ENCODE peak calls at places on chromosomes 7 and 10, in eight cellular contexts. One of them, this sample, is unnamed.

GRCh38 chr7:27933691-27934565 is 194.0 kb downstream of the TAX1BP1 start:
- DNase-seq in HFF-Myc: peak
- DNase-seq in GM13976: no peak
- DNase-seq in CD4-positive, alpha-beta T cell: no peak
- DNase-seq in breast epithelium: no peak
- DNase-seq in left ventricle myocardium inferior: no peak
- DNase-seq in foreskin fibroblast: peak
- DNase-seq in B cell: no peak
- DNase-seq in this sample: no peak

GRCh38 chr10:28540145-28540544 is 7.2 kb downstream of the WAC start:
- DNase-seq in HFF-Myc: no peak
- DNase-seq in GM13976: no peak
- DNase-seq in CD4-positive, alpha-beta T cell: no peak
- DNase-seq in breast epithelium: no peak
- DNase-seq in left ventricle myocardium inferior: no peak
- DNase-seq in foreskin fibroblast: no peak
- DNase-seq in B cell: no peak
- DNase-seq in this sample: no peak

GRCh38 chr7:75937958-75938786 is 23.2 kb downstream of the POR start:
- DNase-seq in HFF-Myc: peak
- DNase-seq in GM13976: no peak
- DNase-seq in CD4-positive, alpha-beta T cell: no peak
- DNase-seq in breast epithelium: peak
- DNase-seq in left ventricle myocardium inferior: peak
- DNase-seq in foreskin fibroblast: peak
- DNase-seq in B cell: no peak
- DNase-seq in this sample: no peak

GRCh38 chr10:122044045-122044661 is 55.2 kb downstream of the TACC2 start:
- DNase-seq in HFF-Myc: no peak
- DNase-seq in GM13976: no peak
- DNase-seq in CD4-positive, alpha-beta T cell: no peak
- DNase-seq in breast epithelium: no peak
- DNase-seq in left ventricle myocardium inferior: no peak
- DNase-seq in foreskin fibroblast: peak
- DNase-seq in B cell: no peak
- DNase-seq in this sample: no peak

GRCh38 chr7:1032536-1033181 is 11.7 kb upstream of the GPR146 start:
- DNase-seq in HFF-Myc: no peak
- DNase-seq in GM13976: no peak
- DNase-seq in CD4-positive, alpha-beta T cell: no peak
- DNase-seq in breast epithelium: no peak
- DNase-seq in left ventricle myocardium inferior: no peak
- DNase-seq in foreskin fibroblast: no peak
- DNase-seq in B cell: no peak
- DNase-seq in this sample: no peak

GRCh38 chr7:356691-357462 is 66.9 kb downstream of the FOXL3 start:
- DNase-seq in HFF-Myc: no peak
- DNase-seq in GM13976: no peak
- DNase-seq in CD4-positive, alpha-beta T cell: no peak
- DNase-seq in breast epithelium: no peak
- DNase-seq in left ventricle myocardium inferior: no peak
- DNase-seq in foreskin fibroblast: no peak
- DNase-seq in B cell: no peak
- DNase-seq in this sample: no peak

GRCh38 chr10:49649294-49649693 is 30.2 kb upstream of the C10orf53 start:
- DNase-seq in HFF-Myc: no peak
- DNase-seq in GM13976: no peak
- DNase-seq in CD4-positive, alpha-beta T cell: no peak
- DNase-seq in breast epithelium: no peak
- DNase-seq in left ventricle myocardium inferior: no peak
- DNase-seq in foreskin fibroblast: peak
- DNase-seq in B cell: no peak
- DNase-seq in this sample: no peak

GRCh38 chr10:91190876-91191580 is 29.4 kb upstream of the PCGF5 start:
- DNase-seq in HFF-Myc: no peak
- DNase-seq in GM13976: no peak
- DNase-seq in CD4-positive, alpha-beta T cell: no peak
- DNase-seq in breast epithelium: no peak
- DNase-seq in left ventricle myocardium inferior: no peak
- DNase-seq in foreskin fibroblast: peak
- DNase-seq in B cell: no peak
- DNase-seq in this sample: no peak

GRCh38 chr7:32158751-32159360 is 88.6 kb upstream of the PDE1C start:
- DNase-seq in HFF-Myc: no peak
- DNase-seq in GM13976: no peak
- DNase-seq in CD4-positive, alpha-beta T cell: no peak
- DNase-seq in breast epithelium: no peak
- DNase-seq in left ventricle myocardium inferior: no peak
- DNase-seq in foreskin fibroblast: peak
- DNase-seq in B cell: no peak
- DNase-seq in this sample: no peak

GRCh38 chr7:2720024-2720423 is 32.0 kb downstream of the AMZ1 start:
- DNase-seq in HFF-Myc: no peak
- DNase-seq in GM13976: no peak
- DNase-seq in CD4-positive, alpha-beta T cell: no peak
- DNase-seq in breast epithelium: no peak
- DNase-seq in left ventricle myocardium inferior: no peak
- DNase-seq in foreskin fibroblast: no peak
- DNase-seq in B cell: no peak
- DNase-seq in this sample: no peak

GRCh38 chr7:4665661-4666060 is 16.4 kb upstream of the FOXK1 start:
- DNase-seq in HFF-Myc: no peak
- DNase-seq in GM13976: no peak
- DNase-seq in CD4-positive, alpha-beta T cell: no peak
- DNase-seq in breast epithelium: no peak
- DNase-seq in left ventricle myocardium inferior: no peak
- DNase-seq in foreskin fibroblast: peak
- DNase-seq in B cell: no peak
- DNase-seq in this sample: no peak

GRCh38 chr10:73159038-73159648 is 8.7 kb downstream of the ECD start:
- DNase-seq in HFF-Myc: no peak
- DNase-seq in GM13976: peak
- DNase-seq in CD4-positive, alpha-beta T cell: peak
- DNase-seq in breast epithelium: no peak
- DNase-seq in left ventricle myocardium inferior: no peak
- DNase-seq in foreskin fibroblast: peak
- DNase-seq in B cell: peak
- DNase-seq in this sample: no peak

GRCh38 chr10:27513451-27514191 is 9.5 kb downstream of the RAB18 start:
- DNase-seq in HFF-Myc: peak
- DNase-seq in GM13976: no peak
- DNase-seq in CD4-positive, alpha-beta T cell: no peak
- DNase-seq in breast epithelium: no peak
- DNase-seq in left ventricle myocardium inferior: no peak
- DNase-seq in foreskin fibroblast: peak
- DNase-seq in B cell: no peak
- DNase-seq in this sample: no peak

GRCh38 chr10:67241435-67241834 is 315.6 kb downstream of the LRRTM3 start:
- DNase-seq in HFF-Myc: no peak
- DNase-seq in GM13976: no peak
- DNase-seq in CD4-positive, alpha-beta T cell: no peak
- DNase-seq in breast epithelium: no peak
- DNase-seq in left ventricle myocardium inferior: no peak
- DNase-seq in foreskin fibroblast: no peak
- DNase-seq in B cell: no peak
- DNase-seq in this sample: no peak

GRCh38 chr10:97684866-97685394 is 2.1 kb downstream of the AVPI1 start:
- DNase-seq in HFF-Myc: no peak
- DNase-seq in GM13976: no peak
- DNase-seq in CD4-positive, alpha-beta T cell: no peak
- DNase-seq in breast epithelium: no peak
- DNase-seq in left ventricle myocardium inferior: no peak
- DNase-seq in foreskin fibroblast: peak
- DNase-seq in B cell: no peak
- DNase-seq in this sample: no peak

GRCh38 chr10:97687785-97688781 is 1.0 kb upstream of the AVPI1 start:
- DNase-seq in HFF-Myc: no peak
- DNase-seq in GM13976: no peak
- DNase-seq in CD4-positive, alpha-beta T cell: no peak
- DNase-seq in breast epithelium: no peak
- DNase-seq in left ventricle myocardium inferior: no peak
- DNase-seq in foreskin fibroblast: peak
- DNase-seq in B cell: no peak
- DNase-seq in this sample: no peak

GRCh38 chr10:97685395-97685958 is 1.6 kb downstream of the AVPI1 start:
- DNase-seq in HFF-Myc: no peak
- DNase-seq in GM13976: no peak
- DNase-seq in CD4-positive, alpha-beta T cell: no peak
- DNase-seq in breast epithelium: no peak
- DNase-seq in left ventricle myocardium inferior: no peak
- DNase-seq in foreskin fibroblast: peak
- DNase-seq in B cell: no peak
- DNase-seq in this sample: no peak

GRCh38 chr10:97686962-97687784 is at the start of gene AVPI1:
- DNase-seq in HFF-Myc: peak
- DNase-seq in GM13976: peak
- DNase-seq in CD4-positive, alpha-beta T cell: peak
- DNase-seq in breast epithelium: peak
- DNase-seq in left ventricle myocardium inferior: peak
- DNase-seq in foreskin fibroblast: peak
- DNase-seq in B cell: peak
- DNase-seq in this sample: peak

GRCh38 chr10:97686301-97686961 is 610 bp downstream of the AVPI1 start:
- DNase-seq in HFF-Myc: no peak
- DNase-seq in GM13976: no peak
- DNase-seq in CD4-positive, alpha-beta T cell: no peak
- DNase-seq in breast epithelium: no peak
- DNase-seq in left ventricle myocardium inferior: no peak
- DNase-seq in foreskin fibroblast: no peak
- DNase-seq in B cell: no peak
- DNase-seq in this sample: no peak
- TF ChIP-seq CTCF in HFF-Myc: no peak
- TF ChIP-seq CTCF in GM13976: no peak
- TF ChIP-seq CTCF in CD4-positive, alpha-beta T cell: peak
- TF ChIP-seq CTCF in breast epithelium: no peak
- TF ChIP-seq CTCF in left ventricle myocardium inferior: no peak
- TF ChIP-seq CTCF in foreskin fibroblast: no peak
- TF ChIP-seq CTCF in B cell: no peak
- TF ChIP-seq CTCF in this sample: no peak

DNA sequence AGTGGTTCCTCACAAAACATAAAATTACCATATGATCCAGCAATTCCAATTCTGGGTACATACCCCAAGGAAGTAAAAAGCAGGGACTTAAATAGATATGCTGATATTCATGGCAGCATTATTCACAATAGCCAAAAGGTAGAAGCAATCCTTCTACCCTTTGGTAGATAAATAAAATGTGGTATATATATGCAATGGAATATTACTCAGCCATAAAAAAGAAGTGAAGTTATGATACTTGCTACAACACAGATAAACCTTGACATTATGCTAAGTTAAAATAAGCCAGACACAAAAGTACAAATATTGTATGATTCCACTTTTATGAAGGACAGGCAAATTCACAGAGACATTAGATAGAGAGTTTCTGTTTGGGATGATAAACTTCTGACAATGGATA is 13.3 kb downstream of the JMJD1C start:
- DNase-seq in HFF-Myc: no peak
- DNase-seq in GM13976: no peak
- DNase-seq in CD4-positive, alpha-beta T cell: no peak
- DNase-seq in breast epithelium: no peak
- DNase-seq in left ventricle myocardium inferior: no peak
- DNase-seq in foreskin fibroblast: no peak
- DNase-seq in B cell: no peak
- DNase-seq in this sample: no peak
- TF ChIP-seq CTCF in HFF-Myc: no peak
- TF ChIP-seq CTCF in GM13976: no peak
- TF ChIP-seq CTCF in CD4-positive, alpha-beta T cell: no peak
- TF ChIP-seq CTCF in breast epithelium: no peak
- TF ChIP-seq CTCF in left ventricle myocardium inferior: no peak
- TF ChIP-seq CTCF in foreskin fibroblast: no peak
- TF ChIP-seq CTCF in B cell: no peak
- TF ChIP-seq CTCF in this sample: no peak

GRCh38 chr7:157729566-157729965 is 392.8 kb downstream of the DNAJB6 start:
- DNase-seq in HFF-Myc: no peak
- DNase-seq in GM13976: no peak
- DNase-seq in CD4-positive, alpha-beta T cell: no peak
- DNase-seq in breast epithelium: no peak
- DNase-seq in left ventricle myocardium inferior: no peak
- DNase-seq in foreskin fibroblast: no peak
- DNase-seq in B cell: no peak
- DNase-seq in this sample: no peak
- TF ChIP-seq CTCF in HFF-Myc: no peak
- TF ChIP-seq CTCF in GM13976: no peak
- TF ChIP-seq CTCF in CD4-positive, alpha-beta T cell: no peak
- TF ChIP-seq CTCF in breast epithelium: no peak
- TF ChIP-seq CTCF in left ventricle myocardium inferior: no peak
- TF ChIP-seq CTCF in foreskin fibroblast: no peak
- TF ChIP-seq CTCF in B cell: no peak
- TF ChIP-seq CTCF in this sample: no peak

GRCh38 chr10:34609287-34609940 is 205.7 kb downstream of the PARD3 start:
- DNase-seq in HFF-Myc: no peak
- DNase-seq in GM13976: no peak
- DNase-seq in CD4-positive, alpha-beta T cell: no peak
- DNase-seq in breast epithelium: no peak
- DNase-seq in left ventricle myocardium inferior: no peak
- DNase-seq in foreskin fibroblast: no peak
- DNase-seq in B cell: no peak
- DNase-seq in this sample: no peak
- TF ChIP-seq CTCF in HFF-Myc: no peak
- TF ChIP-seq CTCF in GM13976: no peak
- TF ChIP-seq CTCF in CD4-positive, alpha-beta T cell: no peak
- TF ChIP-seq CTCF in breast epithelium: no peak
- TF ChIP-seq CTCF in left ventricle myocardium inferior: no peak
- TF ChIP-seq CTCF in foreskin fibroblast: no peak
- TF ChIP-seq CTCF in B cell: no peak
- TF ChIP-seq CTCF in this sample: no peak

GRCh38 chr7:133134810-133135209 is 52.9 kb upstream of the CHCHD3 start:
- DNase-seq in HFF-Myc: no peak
- DNase-seq in GM13976: no peak
- DNase-seq in CD4-positive, alpha-beta T cell: no peak
- DNase-seq in breast epithelium: no peak
- DNase-seq in left ventricle myocardium inferior: no peak
- DNase-seq in foreskin fibroblast: no peak
- DNase-seq in B cell: no peak
- DNase-seq in this sample: no peak

GRCh38 chr7:133140994-133141595 is 59.2 kb upstream of the CHCHD3 start:
- DNase-seq in HFF-Myc: no peak
- DNase-seq in GM13976: no peak
- DNase-seq in CD4-positive, alpha-beta T cell: no peak
- DNase-seq in breast epithelium: no peak
- DNase-seq in left ventricle myocardium inferior: no peak
- DNase-seq in foreskin fibroblast: no peak
- DNase-seq in B cell: no peak
- DNase-seq in this sample: no peak

GRCh38 chr7:133135451-133135850 is 53.6 kb upstream of the CHCHD3 start:
- DNase-seq in HFF-Myc: no peak
- DNase-seq in GM13976: no peak
- DNase-seq in CD4-positive, alpha-beta T cell: no peak
- DNase-seq in breast epithelium: no peak
- DNase-seq in left ventricle myocardium inferior: no peak
- DNase-seq in foreskin fibroblast: peak
- DNase-seq in B cell: no peak
- DNase-seq in this sample: no peak

DNA sequence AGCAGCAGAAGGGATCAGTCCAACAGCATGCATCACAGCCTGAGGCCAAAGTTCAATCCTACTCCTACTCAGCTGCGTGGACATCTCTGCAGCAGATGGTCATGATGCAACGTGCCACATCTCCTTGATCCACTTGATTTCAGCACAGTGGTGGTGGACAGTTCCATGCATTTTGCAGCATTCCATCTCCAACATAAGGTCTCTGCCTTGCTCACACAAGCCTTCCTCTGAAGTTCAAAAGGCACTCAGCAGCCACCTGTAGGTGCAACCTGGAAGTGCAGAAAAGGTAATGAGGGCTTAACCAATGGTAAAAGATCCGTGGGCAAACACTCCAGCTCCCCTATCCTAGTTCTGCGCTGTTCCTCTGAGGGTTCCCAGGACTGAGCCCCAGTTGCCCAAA is 57.5 kb upstream of the CHCHD3 start:
- DNase-seq in HFF-Myc: peak
- DNase-seq in GM13976: no peak
- DNase-seq in CD4-positive, alpha-beta T cell: no peak
- DNase-seq in breast epithelium: no peak
- DNase-seq in left ventricle myocardium inferior: no peak
- DNase-seq in foreskin fibroblast: peak
- DNase-seq in B cell: no peak
- DNase-seq in this sample: no peak
- TF ChIP-seq CTCF in HFF-Myc: peak
- TF ChIP-seq CTCF in GM13976: no peak
- TF ChIP-seq CTCF in CD4-positive, alpha-beta T cell: no peak
- TF ChIP-seq CTCF in breast epithelium: no peak
- TF ChIP-seq CTCF in left ventricle myocardium inferior: peak
- TF ChIP-seq CTCF in foreskin fibroblast: no peak
- TF ChIP-seq CTCF in B cell: no peak
- TF ChIP-seq CTCF in this sample: no peak

This sample was measured in D721Med.